ENCODE peak calls at places on chromosomes 7 and 10, in eight cellular contexts. M is GM06990; E is A549; U is cardiac fibroblast; I is psoas muscle; S is progenitor cell of endocrine pancreas; P is fibroblast of pulmonary artery; Z is CD4-positive, alpha-beta T cell. J is an unnamed sample.

GRCh38 chr7:116210345-116211005 is at the start of gene TES:
- DNase-seq in M (peak), E (peak), U (peak), I (peak), S (peak), P (peak), Z (peak), J (no peak)

GRCh38 chr10:100325164-100325563 is 4.9 kb downstream of the PKD2L1 start:
- DNase-seq in M (no peak), E (no peak), U (no peak), I (no peak), S (peak), P (no peak), Z (no peak), J (no peak)

GRCh38 chr7:76997381-76998262 is 34.5 kb downstream of the SPDYE17 start:
- DNase-seq in M (no peak), E (no peak), U (no peak), I (no peak), S (no peak), P (no peak), Z (no peak), J (peak)

GRCh38 chr7:26245150-26245549 is 43.6 kb downstream of the CBX3 start:
- DNase-seq in M (no peak), E (no peak), U (no peak), I (no peak), S (no peak), P (no peak), Z (no peak), J (no peak)

GRCh38 chr7:46029111-46029704 is 108.1 kb upstream of the IGFBP3 start:
- DNase-seq in M (no peak), E (no peak), U (no peak), I (no peak), S (no peak), P (no peak), Z (no peak), J (no peak)

GRCh38 chr7:116316838-116317612 is 106.7 kb downstream of the TES start:
- DNase-seq in M (peak), E (peak), U (peak), I (no peak), S (no peak), P (peak), Z (no peak), J (no peak)

GRCh38 chr7:111872837-111873646 is 310.8 kb upstream of the IMMP2L start:
- DNase-seq in M (no peak), E (no peak), U (no peak), I (no peak), S (no peak), P (no peak), Z (no peak), J (no peak)

GRCh38 chr7:36303202-36304098 is 86.2 kb upstream of the ANLN start:
- DNase-seq in M (no peak), E (peak), U (peak), I (peak), S (no peak), P (peak), Z (no peak), J (no peak)

GRCh38 chr10:34908472-34908871 is 93.4 kb upstream of the PARD3 start:
- DNase-seq in M (peak), E (no peak), U (peak), I (no peak), S (no peak), P (no peak), Z (no peak), J (no peak)

GRCh38 chr10:86329093-86329710 is 37.4 kb downstream of the GRID1 start:
- DNase-seq in M (no peak), E (no peak), U (no peak), I (no peak), S (no peak), P (no peak), Z (no peak), J (no peak)

GRCh38 chr10:86331861-86332260 is 34.7 kb downstream of the GRID1 start:
- DNase-seq in M (no peak), E (no peak), U (no peak), I (no peak), S (no peak), P (no peak), Z (no peak), J (no peak)

GRCh38 chr10:86333813-86334514 is 32.6 kb downstream of the GRID1 start:
- DNase-seq in M (no peak), E (no peak), U (no peak), I (no peak), S (no peak), P (no peak), Z (no peak), J (no peak)

GRCh38 chr10:86329896-86330680 is 36.5 kb downstream of the GRID1 start:
- DNase-seq in M (no peak), E (no peak), U (no peak), I (no peak), S (no peak), P (no peak), Z (no peak), J (no peak)

GRCh38 chr10:86330778-86331763 is 35.5 kb downstream of the GRID1 start:
- DNase-seq in M (no peak), E (no peak), U (no peak), I (no peak), S (no peak), P (no peak), Z (no peak), J (no peak)
- TF ChIP-seq CTCF in M (peak), E (no peak), U (no peak), I (no peak), S (no peak), P (no peak), Z (no peak), J (peak)

DNA sequence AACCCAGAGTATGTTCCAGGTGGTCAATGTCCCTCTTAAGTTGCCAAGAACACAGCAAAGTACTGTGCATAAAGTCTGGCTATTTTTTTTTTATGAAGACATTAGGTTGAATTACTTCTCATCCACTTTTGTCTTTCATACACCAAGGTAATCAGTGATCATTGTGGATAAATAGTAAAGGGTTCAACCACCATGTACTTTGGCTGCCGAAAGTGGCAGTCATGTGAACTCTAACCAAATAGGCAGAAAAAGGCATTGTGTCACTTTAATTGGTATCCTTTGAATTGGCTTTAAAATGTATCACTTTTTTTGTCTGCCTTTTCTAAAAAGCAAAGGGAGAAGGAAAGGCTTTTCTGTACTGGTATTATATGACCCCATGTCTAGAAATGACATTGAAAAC is 7.3 kb downstream of the ITIH2 start:
- DNase-seq in M (no peak), E (no peak), U (no peak), I (no peak), S (no peak), P (no peak), Z (no peak), J (no peak)
- TF ChIP-seq CTCF in M (no peak), E (no peak), U (no peak), I (no peak), S (no peak), P (no peak), Z (no peak), J (no peak)

DNA sequence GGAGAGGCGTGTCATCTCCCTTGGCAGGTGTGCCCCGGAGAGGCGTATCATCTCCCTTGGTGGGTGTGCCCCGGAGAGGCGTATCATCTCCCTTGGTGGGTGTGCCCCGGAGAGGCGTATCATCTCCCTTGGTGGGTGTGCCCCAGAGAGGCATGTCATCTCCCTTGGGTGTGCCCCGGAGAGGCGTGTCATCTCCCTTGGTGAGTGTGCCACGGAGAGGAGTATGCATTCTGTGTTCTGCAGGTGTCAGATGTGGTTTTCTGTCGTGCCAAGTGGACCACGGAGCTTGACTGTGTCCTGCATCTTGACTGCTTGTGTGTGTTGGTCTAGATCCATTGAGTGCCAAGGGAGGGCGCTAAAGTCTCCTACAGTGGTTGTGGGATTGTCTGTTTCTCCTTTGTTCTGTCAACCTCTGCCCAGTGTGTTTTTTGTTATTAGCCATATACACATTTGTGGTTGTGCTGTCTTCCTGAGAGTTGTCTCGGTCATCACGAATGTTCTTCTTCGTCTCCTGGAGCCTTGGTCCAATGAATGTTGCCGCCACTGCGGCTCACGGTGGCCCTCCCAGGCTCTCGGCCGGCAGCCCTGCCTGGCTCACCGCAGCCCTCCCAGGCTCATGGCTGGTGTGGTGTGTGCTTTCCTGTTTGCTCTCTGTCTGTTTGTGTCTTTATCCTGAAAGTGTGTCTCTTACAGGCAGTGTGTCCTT is 96.8 kb downstream of the INPP5A start:
- DNase-seq in M (no peak), E (no peak), U (no peak), I (peak), S (no peak), P (no peak), Z (no peak), J (no peak)
- TF ChIP-seq CTCF in M (peak), E (no peak), U (no peak), I (no peak), S (peak), P (no peak), Z (no peak), J (no peak)

DNA sequence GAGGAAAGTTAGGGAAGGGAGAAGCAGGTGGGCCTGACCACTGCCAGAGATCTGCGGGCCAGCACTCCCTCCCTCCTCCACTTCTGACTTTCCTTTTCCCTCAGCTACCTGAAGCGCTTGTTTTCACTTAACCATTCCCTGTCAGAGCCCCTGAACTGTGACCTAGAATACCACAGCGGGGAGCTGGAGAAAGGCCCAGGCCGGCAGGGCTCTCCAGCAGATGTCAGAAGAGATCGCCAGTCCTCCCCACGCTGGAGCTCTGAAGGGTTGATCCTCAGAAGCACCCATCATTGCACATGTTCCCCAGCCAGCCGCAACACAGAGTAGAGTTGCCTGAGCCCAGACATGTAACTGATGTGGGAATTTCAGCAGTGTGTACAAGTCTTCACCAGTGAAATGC is 44.4 kb upstream of the GAD2 start:
- DNase-seq in M (no peak), E (no peak), U (no peak), I (no peak), S (no peak), P (no peak), Z (no peak), J (no peak)
- TF ChIP-seq CTCF in M (no peak), E (no peak), U (no peak), I (no peak), S (no peak), P (no peak), Z (no peak), J (no peak)

GRCh38 chr10:55410415-55410885 is 609.4 kb upstream of the PCDH15 start:
- DNase-seq in M (no peak), E (no peak), U (no peak), I (peak), S (no peak), P (peak), Z (no peak), J (no peak)
- TF ChIP-seq CTCF in M (no peak), E (no peak), U (no peak), I (peak), S (no peak), P (no peak), Z (no peak), J (peak)